ENCODE peak calls at places on chromosomes 1 and 21, in eight cellular contexts. D, N, H, A, F, O, Y and U are unnamed samples.

GRCh38 chr1:41740058-41740457 is 178.7 kb downstream of the HIVEP3 start:
- DNase-seq in D (no peak), O (no peak), A (no peak), N (no peak), Y (no peak), H (no peak), F (no peak), U (no peak)

GRCh38 chr1:199759268-199759724 is 268.2 kb upstream of the NR5A2 start:
- DNase-seq in O (peak), D (no peak), Y (no peak), A (no peak), F (no peak), H (no peak), N (no peak), U (peak)

GRCh38 chr1:47755368-47755990 is 241.7 kb downstream of the TRABD2B start:
- DNase-seq in Y (peak), F (peak), O (no peak), D (no peak), A (no peak), N (no peak), H (no peak), U (peak)

GRCh38 chr1:156082111-156083091 is at the start of gene MEX3A:
- DNase-seq in N (no peak), O (no peak), H (peak), A (peak), Y (peak), D (peak), F (peak), U (peak)

GRCh38 chr1:44571712-44572571 is 102.3 kb downstream of the TMEM53 start:
- DNase-seq in O (no peak), F (peak), H (no peak), D (no peak), Y (peak), N (no peak), A (peak), U (no peak)

GRCh38 chr21:14850394-14850793 is 214.4 kb downstream of the NRIP1 start:
- DNase-seq in D (no peak), N (no peak), Y (no peak), F (no peak), O (no peak), H (no peak), A (no peak), U (no peak)

GRCh38 chr1:198876371-198876871 is 237.6 kb downstream of the PTPRC start:
- DNase-seq in D (no peak), O (no peak), N (no peak), F (no peak), A (peak), Y (no peak), H (no peak), U (peak)

GRCh38 chr1:234868296-234869147 is 258.5 kb upstream of the IRF2BP2 start:
- DNase-seq in Y (no peak), A (no peak), N (no peak), D (no peak), H (no peak), O (no peak), F (no peak), U (peak)

GRCh38 chr1:174769961-174770549 is 229.7 kb upstream of the CACYBP start:
- DNase-seq in N (peak), H (no peak), A (peak), F (peak), Y (no peak), O (peak), D (peak), U (no peak)

GRCh38 chr1:59142663-59143487 is 154.0 kb upstream of the FGGY start:
- DNase-seq in A (no peak), O (peak), Y (no peak), D (no peak), F (no peak), N (peak), H (no peak), U (peak)

GRCh38 chr1:239616686-239617085 is 230.3 kb downstream of the CHRM3 start:
- DNase-seq in O (no peak), A (no peak), D (no peak), N (no peak), F (no peak), Y (no peak), H (no peak), U (no peak)

GRCh38 chr1:57553666-57554065 is 129.8 kb upstream of the DAB1 start:
- DNase-seq in F (no peak), Y (no peak), H (no peak), O (no peak), N (no peak), D (no peak), A (no peak), U (no peak)

GRCh38 chr1:6459850-6460265 is 6.1 kb downstream of the TNFRSF25 start:
- DNase-seq in D (no peak), H (no peak), F (no peak), O (no peak), Y (peak), A (no peak), N (no peak), U (no peak)

GRCh38 chr1:7985851-7986612 is 24.5 kb downstream of the PARK7 start:
- DNase-seq in Y (no peak), H (no peak), O (no peak), A (no peak), F (no peak), D (no peak), N (no peak), U (no peak)

GRCh38 chr1:72284084-72284397 is 1.7 kb upstream of the NEGR1 start:
- DNase-seq in H (no peak), Y (no peak), A (peak), D (peak), N (no peak), O (no peak), F (no peak), U (no peak)

GRCh38 chr1:178849932-178850331 is 20.9 kb downstream of the ANGPTL1 start:
- DNase-seq in Y (no peak), O (no peak), A (no peak), D (no peak), H (no peak), F (no peak), N (no peak), U (no peak)

GRCh38 chr1:115893545-115893944 is 52.6 kb upstream of the NHLH2 start:
- DNase-seq in O (no peak), H (no peak), Y (no peak), A (no peak), F (no peak), N (no peak), D (no peak), U (no peak)

GRCh38 chr1:42146916-42147320 is 6.3 kb upstream of the GUCA2B start:
- DNase-seq in H (peak), O (peak), D (peak), A (peak), Y (peak), F (peak), N (peak), U (peak)

GRCh38 chr1:209614906-209615305 is 31.4 kb downstream of the CAMK1G start:
- DNase-seq in F (no peak), H (no peak), Y (no peak), O (no peak), D (no peak), A (no peak), N (no peak), U (no peak)

GRCh38 chr1:209633335-209633997 is 18.8 kb downstream of the LAMB3 start:
- DNase-seq in H (no peak), A (no peak), D (no peak), Y (no peak), O (no peak), F (peak), N (no peak), U (no peak)